ENCODE peak calls at places on chromosome 7, in ten cellular contexts. Z is stomach, C is A549, M is transverse colon, U is H54, O is GM12892, G is uterus, B is H1, Y is spleen, T is NB4. K is an unnamed sample.

GRCh38 chr7:86485842-86486241 is 157.9 kb upstream of the GRM3 start:
- DNase-seq in Z (no peak), C (no peak), M (no peak), U (no peak), O (no peak), G (no peak), B (no peak), Y (no peak), T (no peak), K (no peak)

GRCh38 chr7:27249724-27250636 is 7.4 kb downstream of the EVX1 start:
- DNase-seq in Z (no peak), C (no peak), M (no peak), U (no peak), O (no peak), G (no peak), B (no peak), Y (no peak), T (no peak), K (no peak)

GRCh38 chr7:24702674-24703235 is 54.5 kb downstream of the GSDME start:
- DNase-seq in Z (no peak), C (no peak), M (no peak), U (no peak), O (no peak), G (no peak), B (no peak), Y (peak; percentile 14), T (no peak), K (no peak)

GRCh38 chr7:88226886-88227516 is 7.2 kb upstream of the SRI start:
- DNase-seq in Z (peak; percentile 60), C (peak; percentile 76), M (peak; percentile 83), U (no peak), O (no peak), G (no peak), B (no peak), Y (no peak), T (no peak), K (peak; percentile 77)

GRCh38 chr7:137636376-137636775 is 210.4 kb downstream of the DGKI start:
- DNase-seq in Z (no peak), C (no peak), M (no peak), U (no peak), O (no peak), G (no peak), B (no peak), Y (no peak), T (no peak), K (no peak)

GRCh38 chr7:112067609-112068540 is 138.3 kb downstream of the DOCK4 start:
- DNase-seq in Z (no peak), C (no peak), M (no peak), U (no peak), O (no peak), G (no peak), B (no peak), Y (no peak), T (no peak), K (no peak)

GRCh38 chr7:112184455-112184854 is 21.7 kb downstream of the DOCK4 start:
- DNase-seq in Z (no peak), C (no peak), M (no peak), U (no peak), O (no peak), G (no peak), B (no peak), Y (no peak), T (no peak), K (no peak)

GRCh38 chr7:11707606-11708193 is 124.3 kb downstream of the THSD7A start:
- DNase-seq in Z (no peak), C (no peak), M (no peak), U (no peak), O (no peak), G (no peak), B (no peak), Y (no peak), T (no peak), K (no peak)

GRCh38 chr7:16940777-16941176 is 59.0 kb upstream of the AGR3 start:
- DNase-seq in Z (no peak), C (no peak), M (no peak), U (no peak), O (no peak), G (no peak), B (no peak), Y (no peak), T (peak; percentile 61), K (no peak)

GRCh38 chr7:27899601-27900000 is 159.6 kb downstream of the TAX1BP1 start:
- DNase-seq in Z (no peak), C (no peak), M (no peak), U (no peak), O (no peak), G (no peak), B (no peak), Y (no peak), T (peak; percentile 19), K (no peak)

GRCh38 chr7:22001345-22002004 is 55.8 kb upstream of the CDCA7L start:
- DNase-seq in Z (no peak), C (peak; percentile 72), M (no peak), U (peak; percentile 81), O (peak; percentile 16), G (no peak), B (no peak), Y (no peak), T (peak; percentile 63), K (no peak)

GRCh38 chr7:22109761-22110160 is 164.1 kb upstream of the CDCA7L start:
- DNase-seq in Z (peak; percentile 51), C (peak; percentile 28), M (peak; percentile 28), U (peak; percentile 49), O (no peak), G (no peak), B (no peak), Y (no peak), T (peak; percentile 52), K (peak; percentile 32)

GRCh38 chr7:54069843-54070242 is 472.3 kb upstream of the VSTM2A start:
- DNase-seq in Z (no peak), C (no peak), M (no peak), U (no peak), O (no peak), G (no peak), B (no peak), Y (no peak), T (no peak), K (no peak)

GRCh38 chr7:45084336-45084735 is 4.4 kb downstream of the NACAD start:
- DNase-seq in Z (no peak), C (no peak), M (no peak), U (no peak), O (no peak), G (no peak), B (no peak), Y (peak; percentile 29), T (no peak), K (no peak)

GRCh38 chr7:159115601-159116501 is 28.8 kb downstream of the VIPR2 start:
- DNase-seq in Z (no peak), C (no peak), M (no peak), U (no peak), O (no peak), G (no peak), B (no peak), Y (peak; percentile 57), T (no peak), K (peak; percentile 95)

DNA sequence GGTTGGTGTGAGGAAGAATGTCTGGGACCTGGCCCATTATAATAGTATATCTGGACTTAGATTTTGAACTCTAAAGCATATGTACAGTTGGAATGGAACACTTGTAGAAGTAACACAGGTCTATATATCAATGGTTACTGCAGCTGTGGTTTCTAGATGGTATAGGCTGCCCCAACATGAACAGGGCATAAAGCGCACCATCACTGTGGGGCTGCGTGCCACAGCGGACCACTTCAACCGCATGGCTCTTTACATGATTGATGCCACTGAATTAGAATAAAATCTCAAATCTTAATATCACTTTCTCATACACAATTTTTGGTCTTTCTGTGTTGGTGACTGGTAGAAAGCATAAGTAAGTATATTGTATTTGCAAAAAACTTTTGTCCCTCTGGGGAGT is 59.5 kb downstream of the KLRG2 start:
- DNase-seq in Z (no peak), C (no peak), M (no peak), U (no peak), O (no peak), G (no peak), B (no peak), Y (no peak), T (no peak), K (no peak)
- TF ChIP-seq POLR2A in Z (no peak), C (no peak), M (no peak), U (no peak), O (no peak), G (no peak), B (no peak), Y (no peak), T (no peak), K (no peak)

GRCh38 chr7:99079104-99079503 is 64.8 kb downstream of the SMURF1 start:
- DNase-seq in Z (no peak), C (no peak), M (peak; percentile 37), U (no peak), O (peak; percentile 3), G (no peak), B (no peak), Y (no peak), T (no peak), K (peak; percentile 51)
- TF ChIP-seq POLR2A in Z (no peak), C (no peak), M (no peak), U (no peak), O (no peak), G (no peak), B (no peak), Y (no peak), T (no peak), K (no peak)

DNA sequence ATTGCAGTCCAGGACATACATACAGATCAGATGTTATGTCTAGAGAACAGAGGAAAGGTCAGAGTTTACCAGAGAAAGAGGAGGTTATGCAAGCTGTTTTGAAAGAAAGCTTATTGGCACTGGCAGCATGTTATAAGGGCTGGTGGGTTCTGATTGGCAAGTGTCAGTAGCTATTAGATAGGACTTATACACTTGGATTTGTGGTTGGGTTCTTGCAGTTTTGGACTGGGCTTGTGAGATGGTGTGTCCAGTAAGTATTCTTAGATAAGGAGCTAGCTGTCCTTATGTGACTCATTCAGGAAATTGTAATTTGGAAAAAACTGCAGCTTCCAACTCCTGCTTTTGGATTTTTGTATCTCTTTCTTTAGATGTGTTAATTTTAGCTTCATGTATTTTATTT is 130.7 kb upstream of the NAMPT start:
- DNase-seq in Z (no peak), C (no peak), M (no peak), U (no peak), O (no peak), G (no peak), B (no peak), Y (no peak), T (no peak), K (no peak)
- TF ChIP-seq POLR2A in Z (no peak), C (no peak), M (no peak), U (no peak), O (no peak), G (no peak), B (no peak), Y (no peak), T (no peak), K (no peak)

DNA sequence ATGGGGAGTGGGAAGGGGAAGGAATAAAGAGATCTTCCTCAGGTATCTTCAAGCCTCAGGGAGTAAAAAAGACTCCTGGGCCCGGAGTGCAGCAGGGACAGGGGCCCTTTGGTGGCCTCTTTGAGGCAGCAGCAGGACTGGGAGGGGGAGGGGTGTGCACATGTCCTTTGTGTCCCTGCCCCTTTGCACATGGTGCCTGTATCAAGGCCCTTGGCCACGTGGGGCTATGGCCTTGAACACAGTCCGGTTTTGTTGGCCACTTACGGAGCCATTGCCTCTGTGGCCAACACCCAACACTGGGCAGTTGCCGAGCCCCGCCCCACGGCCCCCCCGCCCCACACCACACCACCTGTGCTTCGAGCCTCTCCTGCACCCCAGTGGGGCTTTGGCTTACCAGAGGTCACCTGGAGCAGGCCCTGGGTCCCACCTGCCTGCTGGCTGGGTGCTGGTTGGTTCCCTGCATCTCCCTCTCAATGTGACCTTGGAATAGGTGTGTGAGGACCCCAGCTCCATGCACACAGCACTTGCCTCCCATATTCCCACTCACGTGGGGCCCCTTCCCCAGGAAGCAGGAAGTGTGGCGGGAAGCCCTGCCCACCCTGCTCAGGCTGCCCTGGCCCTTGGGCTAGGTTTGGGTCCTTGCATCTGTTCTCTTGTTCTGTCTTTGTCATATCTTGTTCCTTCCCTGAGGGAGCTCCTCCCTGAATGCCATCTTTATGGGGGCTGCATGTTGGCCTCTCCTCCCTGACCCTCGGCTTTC is 5.3 kb downstream of the SAP25 start:
- DNase-seq in Z (no peak), C (no peak), M (peak; percentile 53), U (no peak), O (no peak), G (no peak), B (no peak), Y (peak; percentile 87), T (no peak), K (peak; percentile 93)
- TF ChIP-seq POLR2A in Z (no peak), C (no peak), M (no peak), U (no peak), O (no peak), G (no peak), B (no peak), Y (no peak), T (no peak), K (no peak)